ENCODE peak calls at places on chromosomes 11 and 22, in seven cellular contexts. G, I, D, L, R, N and O are unnamed samples.

GRCh38 chr11:9765320-9766101 is 101.6 kb downstream of the SWAP70 start:
- DNase-seq in N (no peak), R (peak), D (no peak), G (peak), I (no peak), L (peak), O (no peak)

GRCh38 chr11:72626637-72626936 is 47.6 kb downstream of the PDE2A start:
- DNase-seq in I (no peak), R (no peak), N (no peak), G (no peak), L (no peak), D (no peak), O (no peak)

GRCh38 chr11:112087212-112087611 is 539 bp downstream of the SDHD start:
- DNase-seq in N (no peak), L (no peak), R (peak), G (no peak), D (peak), I (no peak), O (no peak)

GRCh38 chr22:46201059-46201757 is 48.9 kb downstream of the CDPF1 start:
- DNase-seq in D (no peak), R (no peak), G (no peak), I (peak), N (no peak), L (no peak), O (no peak)

GRCh38 chr11:134731562-134731961 is 319.5 kb upstream of the B3GAT1 start:
- DNase-seq in R (no peak), D (no peak), I (no peak), G (no peak), L (no peak), N (no peak), O (no peak)

GRCh38 chr11:68206211-68206610 is 6.9 kb downstream of the KMT5B start:
- DNase-seq in G (peak), R (peak), D (peak), I (peak), N (peak), L (peak), O (peak)

GRCh38 chr11:121112498-121113455 is 11.7 kb downstream of the TECTA start:
- DNase-seq in L (peak), N (peak), G (peak), D (peak), R (peak), I (peak), O (no peak)

GRCh38 chr11:67507242-67507890 is 596 bp downstream of the CDK2AP2 start:
- DNase-seq in R (peak), N (no peak), I (peak), G (no peak), L (peak), D (peak), O (peak)

GRCh38 chr22:38754247-38755154 is 1.3 kb downstream of the SUN2 start:
- DNase-seq in G (peak), I (no peak), L (peak), D (peak), N (peak), R (peak), O (no peak)

GRCh38 chr11:129853508-129854228 is 38.0 kb downstream of the TMEM45B start:
- DNase-seq in I (no peak), N (peak), L (peak), R (peak), G (peak), D (no peak), O (peak)

GRCh38 chr11:122765487-122766131 is 72.7 kb upstream of the CRTAM start:
- DNase-seq in D (no peak), R (no peak), N (no peak), G (no peak), I (no peak), L (no peak), O (no peak)

GRCh38 chr11:126281245-126281644 is 1.6 kb upstream of the TIRAP start:
- DNase-seq in L (no peak), N (peak), D (no peak), R (no peak), G (no peak), I (no peak), O (no peak)

GRCh38 chr11:27150098-27150497 is 109.5 kb downstream of the BBOX1 start:
- DNase-seq in G (no peak), I (no peak), D (no peak), L (no peak), N (no peak), R (no peak), O (no peak)

GRCh38 chr22:29152045-29152380 is 53.7 kb upstream of the EMID1 start:
- DNase-seq in R (no peak), L (no peak), D (no peak), G (no peak), I (no peak), N (no peak), O (no peak)
- H2AFZ ChIP-seq in R (no peak), L (no peak), D (no peak), G (no peak), I (no peak), N (no peak), O (no peak)

DNA sequence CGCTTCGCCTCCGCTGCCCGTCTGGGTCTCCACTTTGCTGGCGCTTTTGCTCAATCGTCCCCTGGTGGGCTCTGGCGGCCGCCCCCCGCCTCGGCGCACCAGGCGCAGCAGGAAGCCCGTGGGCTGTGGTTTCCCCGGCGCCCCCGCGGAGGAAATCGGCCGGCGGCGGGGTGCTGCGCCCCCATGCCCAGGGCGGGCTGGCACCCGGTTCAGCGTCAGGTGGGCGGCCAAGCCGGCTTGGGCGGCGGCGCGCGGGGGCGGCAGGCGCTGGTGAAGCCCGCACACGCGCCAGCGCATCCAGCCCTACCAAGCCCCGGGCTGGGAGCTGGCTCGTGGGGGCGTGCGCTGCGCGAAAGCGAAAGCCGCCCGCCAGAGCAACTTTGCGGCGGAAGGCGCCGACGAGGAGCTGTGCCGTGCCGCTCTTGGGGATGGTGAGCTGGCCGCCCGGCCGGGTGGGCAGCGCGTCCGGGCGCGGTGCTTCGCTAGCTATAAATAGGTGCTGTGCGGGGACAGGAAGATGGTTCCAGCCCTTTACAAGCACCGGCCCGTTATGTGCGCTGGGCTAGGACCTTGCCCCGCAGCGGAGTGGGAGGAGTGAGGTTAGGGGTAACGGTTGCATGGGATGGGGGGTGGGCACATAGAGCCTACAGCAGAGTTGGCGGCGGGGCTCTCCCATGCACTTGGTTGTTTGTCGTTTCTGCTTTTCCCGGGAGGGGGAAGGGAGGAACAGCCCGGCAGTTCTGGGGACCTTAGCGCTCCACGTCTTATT is 25.0 kb upstream of the SUSD2 start:
- DNase-seq in D (peak), G (peak), I (no peak), N (no peak), R (peak), L (peak), O (no peak)
- H2AFZ ChIP-seq in D (no peak), G (no peak), I (no peak), N (peak), R (peak), L (peak), O (no peak)

DNA sequence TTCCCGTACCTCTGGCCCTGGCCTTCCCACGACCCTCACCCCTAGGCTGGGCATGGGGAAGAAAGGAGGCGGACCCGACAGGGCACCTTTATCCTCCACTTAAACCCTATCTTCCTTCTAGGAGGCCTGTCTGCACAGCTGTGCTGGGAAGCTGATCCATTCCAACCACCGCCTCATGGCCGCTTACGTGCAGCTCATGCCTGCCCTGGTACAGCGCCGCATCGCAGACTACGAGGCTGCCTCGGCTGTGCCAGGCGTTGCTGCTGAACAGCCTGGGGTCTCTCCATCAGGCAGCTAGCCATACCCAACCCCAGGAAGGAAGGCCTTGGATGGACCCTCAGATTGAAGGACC is 599 bp downstream of the TIMM10B start:
- DNase-seq in D (no peak), L (no peak), R (peak), G (no peak), N (no peak), I (no peak), O (no peak)
- H2AFZ ChIP-seq in D (no peak), L (peak), R (peak), G (no peak), N (peak), I (no peak), O (peak)

GRCh38 chr22:22955866-22956535 is 68.4 kb downstream of the IGLL5 start:
- DNase-seq in R (peak), D (peak), I (peak), G (peak), N (no peak), L (peak), O (peak)
- H2AFZ ChIP-seq in R (no peak), D (no peak), I (peak), G (no peak), N (no peak), L (no peak), O (no peak)

GRCh38 chr11:76105637-76106036 is 100.7 kb downstream of the WNT11 start:
- DNase-seq in D (no peak), G (no peak), I (no peak), R (no peak), N (no peak), L (no peak), O (no peak)

GRCh38 chr11:76102772-76103171 is 103.5 kb downstream of the WNT11 start:
- DNase-seq in L (peak), I (no peak), G (peak), N (no peak), D (no peak), R (no peak), O (no peak)

DNA sequence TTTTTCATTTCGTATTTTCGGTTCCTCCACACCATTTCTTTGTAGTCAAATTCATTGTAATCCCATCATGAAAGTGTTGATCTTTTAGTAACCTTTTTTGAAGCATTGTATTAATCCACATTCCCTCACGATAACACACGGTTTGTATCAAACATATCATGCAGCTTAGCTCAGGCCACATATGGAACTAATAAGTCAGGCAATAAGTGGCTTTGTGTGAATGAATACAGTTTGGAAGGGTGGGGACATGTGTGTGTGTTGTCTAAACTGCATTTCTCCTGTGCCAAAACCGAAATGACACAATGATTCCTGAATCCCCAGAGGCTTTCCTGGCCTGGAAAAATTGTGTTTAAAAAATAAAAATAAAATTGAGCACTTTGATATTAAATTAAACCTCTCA is 98.4 kb downstream of the WNT11 start:
- DNase-seq in G (no peak), D (no peak), R (peak), N (no peak), L (no peak), I (no peak), O (no peak)
- H2AFZ ChIP-seq in G (no peak), D (no peak), R (no peak), N (no peak), L (no peak), I (no peak), O (no peak)

GRCh38 chr11:32550207-32550606 is 33.4 kb upstream of the EIF3M start:
- DNase-seq in R (no peak), D (no peak), G (no peak), N (no peak), I (no peak), L (no peak), O (no peak)
- H2AFZ ChIP-seq in R (no peak), D (no peak), G (no peak), N (peak), I (no peak), L (no peak), O (no peak)

DNA sequence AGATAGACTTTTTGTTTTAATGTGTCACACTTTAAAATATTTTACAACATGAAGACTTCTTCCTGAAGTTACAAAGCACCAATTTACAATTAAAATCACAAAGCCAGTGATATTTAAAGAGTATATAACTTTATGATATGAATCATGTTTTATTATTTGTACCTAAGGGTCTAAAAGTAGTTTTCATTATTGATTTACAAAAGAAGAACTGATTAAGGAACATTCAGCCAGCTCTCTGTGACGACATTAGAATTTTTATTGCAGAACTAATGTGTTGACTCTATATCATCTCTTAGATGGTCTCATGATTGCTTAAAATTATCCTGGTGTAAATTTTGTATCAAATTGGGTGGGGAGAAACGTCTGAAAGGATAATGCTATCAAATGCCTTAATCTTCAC is 82.8 kb upstream of the ALKBH3 start:
- DNase-seq in I (no peak), L (no peak), R (no peak), G (no peak), N (no peak), D (no peak), O (no peak)
- H2AFZ ChIP-seq in I (no peak), L (no peak), R (no peak), G (no peak), N (no peak), D (no peak), O (no peak)

GRCh38 chr11:119726585-119727522 is 2.1 kb downstream of the NECTIN1 start:
- DNase-seq in L (no peak), G (no peak), R (peak), I (no peak), N (no peak), D (no peak), O (no peak)

GRCh38 chr11:119727523-119728081 is 1.4 kb downstream of the NECTIN1 start:
- DNase-seq in N (no peak), G (peak), I (no peak), L (no peak), R (peak), D (no peak), O (no peak)

GRCh38 chr11:119729581-119730346 is 764 bp upstream of the NECTIN1 start:
- DNase-seq in G (peak), L (peak), N (no peak), R (peak), I (peak), D (no peak), O (no peak)

GRCh38 chr11:119728651-119729580 is at the start of gene NECTIN1:
- DNase-seq in I (peak), N (peak), G (peak), L (peak), D (peak), R (peak), O (no peak)

DNA sequence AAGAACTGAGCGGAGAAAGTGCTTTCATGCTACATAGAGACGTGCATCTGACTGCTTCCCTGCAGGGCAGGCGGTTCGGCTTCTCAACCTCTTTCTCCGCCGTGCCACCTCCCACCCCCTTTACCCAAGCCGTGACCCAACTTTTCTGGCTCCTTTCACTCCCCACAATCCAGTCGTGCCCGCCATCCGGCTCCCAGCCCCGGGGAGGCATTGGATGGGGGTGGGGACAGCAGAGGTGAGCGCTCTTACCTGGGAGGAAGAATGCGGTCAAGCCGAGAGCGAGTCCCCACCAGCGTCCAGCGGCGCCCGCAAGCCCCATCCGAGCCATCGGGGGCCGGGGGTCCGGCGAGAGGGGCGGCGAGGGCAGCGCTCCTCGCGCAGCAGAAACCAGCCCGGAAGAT is 774 bp downstream of the NECTIN1 start:
- DNase-seq in D (no peak), N (no peak), R (peak), I (no peak), G (peak), L (no peak), O (no peak)
- H2AFZ ChIP-seq in D (no peak), N (peak), R (peak), I (no peak), G (peak), L (peak), O (no peak)